ENCODE peak calls at places on chromosomes 12 and 14, in five cellular contexts. One of them, this sample, is unnamed.

GRCh38 chr14:76500011-76500410 is 124.1 kb downstream of the ESRRB start:
- DNase-seq in astrocyte: peak; percentile 44
- DNase-seq in endothelial cell of umbilical vein: no peak
- DNase-seq in psoas muscle: no peak
- DNase-seq in adrenal gland: no peak
- DNase-seq in this sample: peak; percentile 36

GRCh38 chr12:101759396-101760047 is 20.3 kb upstream of the SYCP3 start:
- DNase-seq in adrenal gland: no peak
- DNase-seq in astrocyte: peak; percentile 14
- DNase-seq in endothelial cell of umbilical vein: peak; percentile 33
- DNase-seq in psoas muscle: no peak
- DNase-seq in this sample: no peak

GRCh38 chr12:112551681-112552080 is 132.9 kb downstream of the PTPN11 start:
- DNase-seq in endothelial cell of umbilical vein: no peak
- DNase-seq in psoas muscle: no peak
- DNase-seq in astrocyte: no peak
- DNase-seq in adrenal gland: no peak
- DNase-seq in this sample: no peak

GRCh38 chr12:43675048-43675904 is 83.3 kb downstream of the PUS7L start:
- DNase-seq in astrocyte: no peak
- DNase-seq in psoas muscle: no peak
- DNase-seq in adrenal gland: no peak
- DNase-seq in endothelial cell of umbilical vein: no peak
- DNase-seq in this sample: peak; percentile 27

GRCh38 chr12:51321882-51322281 is 2.1 kb downstream of the BIN2 start:
- DNase-seq in adrenal gland: no peak
- DNase-seq in psoas muscle: no peak
- DNase-seq in endothelial cell of umbilical vein: no peak
- DNase-seq in astrocyte: no peak
- DNase-seq in this sample: no peak

GRCh38 chr12:22658214-22658613 is 33.2 kb downstream of the ETNK1 start:
- DNase-seq in psoas muscle: no peak
- DNase-seq in endothelial cell of umbilical vein: peak; percentile 64
- DNase-seq in adrenal gland: no peak
- DNase-seq in astrocyte: peak; percentile 94
- DNase-seq in this sample: peak; percentile 95

GRCh38 chr14:55477680-55478079 is 37.3 kb upstream of the TBPL2 start:
- DNase-seq in psoas muscle: no peak
- DNase-seq in astrocyte: no peak
- DNase-seq in endothelial cell of umbilical vein: no peak
- DNase-seq in adrenal gland: no peak
- DNase-seq in this sample: no peak

GRCh38 chr12:43835656-43836454 is at the start of gene TMEM117:
- DNase-seq in astrocyte: peak; percentile 38
- DNase-seq in adrenal gland: peak; percentile 72
- DNase-seq in psoas muscle: peak; percentile 81
- DNase-seq in endothelial cell of umbilical vein: peak; percentile 61
- DNase-seq in this sample: no peak

GRCh38 chr12:55842681-55843429 is at the start of gene MMP19:
- DNase-seq in endothelial cell of umbilical vein: no peak
- DNase-seq in adrenal gland: no peak
- DNase-seq in psoas muscle: no peak
- DNase-seq in astrocyte: peak; percentile 70
- DNase-seq in this sample: peak; percentile 44

GRCh38 chr14:60310086-60310684 is 61.2 kb downstream of the PPM1A start:
- DNase-seq in astrocyte: no peak
- DNase-seq in psoas muscle: no peak
- DNase-seq in endothelial cell of umbilical vein: no peak
- DNase-seq in adrenal gland: no peak
- DNase-seq in this sample: peak; percentile 3

GRCh38 chr14:76828339-76829015 is 2.3 kb downstream of the LRRC74A start:
- DNase-seq in adrenal gland: no peak
- DNase-seq in psoas muscle: no peak
- DNase-seq in endothelial cell of umbilical vein: no peak
- DNase-seq in astrocyte: no peak
- DNase-seq in this sample: no peak

GRCh38 chr14:89171168-89171567 is 245.9 kb downstream of the FOXN3 start:
- DNase-seq in psoas muscle: no peak
- DNase-seq in adrenal gland: no peak
- DNase-seq in astrocyte: peak; percentile 38
- DNase-seq in endothelial cell of umbilical vein: no peak
- DNase-seq in this sample: no peak

GRCh38 chr14:52272375-52272774 is 4.9 kb downstream of the PTGDR start:
- DNase-seq in adrenal gland: no peak
- DNase-seq in psoas muscle: no peak
- DNase-seq in endothelial cell of umbilical vein: no peak
- DNase-seq in astrocyte: no peak
- DNase-seq in this sample: no peak

GRCh38 chr14:95098984-95099599 is 58.2 kb downstream of the DICER1 start:
- DNase-seq in astrocyte: peak; percentile 31
- DNase-seq in psoas muscle: peak; percentile 72
- DNase-seq in endothelial cell of umbilical vein: peak; percentile 25
- DNase-seq in adrenal gland: peak; percentile 54
- DNase-seq in this sample: peak; percentile 46

GRCh38 chr12:24881227-24881626 is 67.7 kb downstream of the BCAT1 start:
- DNase-seq in psoas muscle: no peak
- DNase-seq in astrocyte: peak; percentile 78
- DNase-seq in adrenal gland: no peak
- DNase-seq in endothelial cell of umbilical vein: no peak
- DNase-seq in this sample: no peak

GRCh38 chr12:121005346-121005815 is 10.9 kb downstream of the C12orf43 start:
- DNase-seq in adrenal gland: peak; percentile 27
- DNase-seq in psoas muscle: no peak
- DNase-seq in astrocyte: no peak
- DNase-seq in endothelial cell of umbilical vein: peak; percentile 61
- DNase-seq in this sample: peak; percentile 33

GRCh38 chr12:122537021-122537420 is 10.0 kb downstream of the KNTC1 start:
- DNase-seq in endothelial cell of umbilical vein: no peak
- DNase-seq in astrocyte: peak; percentile 16
- DNase-seq in adrenal gland: no peak
- DNase-seq in psoas muscle: no peak
- DNase-seq in this sample: no peak

GRCh38 chr14:77158175-77158908 is 16.8 kb upstream of the ZDHHC22 start:
- DNase-seq in psoas muscle: peak; percentile 53
- DNase-seq in endothelial cell of umbilical vein: peak; percentile 20
- DNase-seq in adrenal gland: peak; percentile 74
- DNase-seq in astrocyte: peak; percentile 66
- DNase-seq in this sample: peak; percentile 41

GRCh38 chr14:100586153-100586519 is 1.1 kb downstream of the BEGAIN start:
- DNase-seq in adrenal gland: peak; percentile 9
- DNase-seq in astrocyte: no peak
- DNase-seq in endothelial cell of umbilical vein: no peak
- DNase-seq in psoas muscle: no peak
- DNase-seq in this sample: no peak

GRCh38 chr14:100679707-100680438 is 46.8 kb upstream of the DLK1 start:
- DNase-seq in psoas muscle: peak; percentile 59
- DNase-seq in adrenal gland: peak; percentile 61
- DNase-seq in astrocyte: peak; percentile 86
- DNase-seq in endothelial cell of umbilical vein: no peak
- DNase-seq in this sample: no peak

GRCh38 chr12:52925717-52926595 is 21.1 kb upstream of the KRT8 start:
- DNase-seq in psoas muscle: no peak
- DNase-seq in astrocyte: no peak
- DNase-seq in endothelial cell of umbilical vein: no peak
- DNase-seq in adrenal gland: no peak
- DNase-seq in this sample: peak; percentile 72

GRCh38 chr14:51188566-51189185 is 51.4 kb upstream of the TMX1 start:
- DNase-seq in psoas muscle: no peak
- DNase-seq in adrenal gland: no peak
- DNase-seq in astrocyte: peak; percentile 47
- DNase-seq in endothelial cell of umbilical vein: no peak
- DNase-seq in this sample: no peak

GRCh38 chr12:119444462-119445044 is 110.0 kb downstream of the CCDC60 start:
- DNase-seq in psoas muscle: peak; percentile 21
- DNase-seq in endothelial cell of umbilical vein: peak; percentile 28
- DNase-seq in astrocyte: peak; percentile 2
- DNase-seq in adrenal gland: peak; percentile 22
- DNase-seq in this sample: no peak

GRCh38 chr12:125247477-125247876 is 182.2 kb downstream of the AACS start:
- DNase-seq in endothelial cell of umbilical vein: no peak
- DNase-seq in adrenal gland: no peak
- DNase-seq in psoas muscle: no peak
- DNase-seq in astrocyte: no peak
- DNase-seq in this sample: no peak

GRCh38 chr12:119988788-119989618 is at the start of gene BICDL1:
- DNase-seq in adrenal gland: peak; percentile 79
- DNase-seq in psoas muscle: peak; percentile 48
- DNase-seq in astrocyte: peak; percentile 11
- DNase-seq in endothelial cell of umbilical vein: peak; percentile 25
- DNase-seq in this sample: peak; percentile 95

GRCh38 chr12:9813821-9814798 is 13.2 kb upstream of the KLRF1 start:
- DNase-seq in adrenal gland: peak; percentile 69
- DNase-seq in psoas muscle: peak; percentile 74
- DNase-seq in endothelial cell of umbilical vein: peak; percentile 74
- DNase-seq in astrocyte: no peak
- DNase-seq in this sample: no peak

GRCh38 chr14:64968167-64968566 is 4.0 kb downstream of the RAB15 start:
- DNase-seq in astrocyte: no peak
- DNase-seq in psoas muscle: no peak
- DNase-seq in adrenal gland: no peak
- DNase-seq in endothelial cell of umbilical vein: no peak
- DNase-seq in this sample: no peak

GRCh38 chr14:49999826-50000214 is 106.9 kb downstream of the ARF6 start:
- DNase-seq in endothelial cell of umbilical vein: no peak
- DNase-seq in psoas muscle: no peak
- DNase-seq in adrenal gland: no peak
- DNase-seq in astrocyte: no peak
- DNase-seq in this sample: no peak

GRCh38 chr14:57299511-57299910 is 30.7 kb downstream of the AP5M1 start:
- DNase-seq in adrenal gland: no peak
- DNase-seq in endothelial cell of umbilical vein: no peak
- DNase-seq in astrocyte: no peak
- DNase-seq in psoas muscle: no peak
- DNase-seq in this sample: no peak

GRCh38 chr12:24415934-24416333 is 466.5 kb upstream of the SOX5 start:
- DNase-seq in psoas muscle: no peak
- DNase-seq in astrocyte: no peak
- DNase-seq in adrenal gland: no peak
- DNase-seq in endothelial cell of umbilical vein: no peak
- DNase-seq in this sample: no peak

GRCh38 chr12:62787023-62787422 is 147.9 kb downstream of the PPM1H start:
- DNase-seq in endothelial cell of umbilical vein: no peak
- DNase-seq in adrenal gland: no peak
- DNase-seq in psoas muscle: no peak
- DNase-seq in astrocyte: no peak
- DNase-seq in this sample: no peak

GRCh38 chr12:102061096-102061555 is 665 bp downstream of the WASHC3 start:
- DNase-seq in astrocyte: peak; percentile 4
- DNase-seq in adrenal gland: no peak
- DNase-seq in endothelial cell of umbilical vein: peak; percentile 44
- DNase-seq in psoas muscle: no peak
- DNase-seq in this sample: peak; percentile 6

GRCh38 chr14:101636081-101636560 is 74.8 kb downstream of the DIO3 start:
- DNase-seq in endothelial cell of umbilical vein: no peak
- DNase-seq in astrocyte: peak; percentile 3
- DNase-seq in psoas muscle: no peak
- DNase-seq in adrenal gland: no peak
- DNase-seq in this sample: no peak

GRCh38 chr14:64289571-64289970 is 4.6 kb downstream of the ESR2 start:
- DNase-seq in endothelial cell of umbilical vein: no peak
- DNase-seq in astrocyte: no peak
- DNase-seq in psoas muscle: no peak
- DNase-seq in adrenal gland: peak; percentile 44
- DNase-seq in this sample: no peak

GRCh38 chr12:101713059-101713682 is 15.7 kb downstream of the CHPT1 start:
- DNase-seq in endothelial cell of umbilical vein: no peak
- DNase-seq in astrocyte: no peak
- DNase-seq in psoas muscle: no peak
- DNase-seq in adrenal gland: peak; percentile 69
- DNase-seq in this sample: no peak

GRCh38 chr12:6921996-6922935 is 5.5 kb upstream of the ATN1 start:
- DNase-seq in adrenal gland: no peak
- DNase-seq in psoas muscle: no peak
- DNase-seq in endothelial cell of umbilical vein: no peak
- DNase-seq in astrocyte: no peak
- DNase-seq in this sample: peak; percentile 20

GRCh38 chr12:6916426-6917200 is 2.2 kb downstream of the ENO2 start:
- DNase-seq in astrocyte: no peak
- DNase-seq in psoas muscle: no peak
- DNase-seq in adrenal gland: no peak
- DNase-seq in endothelial cell of umbilical vein: no peak
- DNase-seq in this sample: no peak

GRCh38 chr12:6921539-6921938 is 6.2 kb upstream of the ATN1 start:
- DNase-seq in adrenal gland: no peak
- DNase-seq in endothelial cell of umbilical vein: no peak
- DNase-seq in psoas muscle: no peak
- DNase-seq in astrocyte: no peak
- DNase-seq in this sample: no peak

GRCh38 chr12:6917491-6918231 is 3.3 kb downstream of the ENO2 start:
- DNase-seq in adrenal gland: no peak
- DNase-seq in endothelial cell of umbilical vein: no peak
- DNase-seq in psoas muscle: no peak
- DNase-seq in astrocyte: peak; percentile 57
- DNase-seq in this sample: peak; percentile 21

DNA sequence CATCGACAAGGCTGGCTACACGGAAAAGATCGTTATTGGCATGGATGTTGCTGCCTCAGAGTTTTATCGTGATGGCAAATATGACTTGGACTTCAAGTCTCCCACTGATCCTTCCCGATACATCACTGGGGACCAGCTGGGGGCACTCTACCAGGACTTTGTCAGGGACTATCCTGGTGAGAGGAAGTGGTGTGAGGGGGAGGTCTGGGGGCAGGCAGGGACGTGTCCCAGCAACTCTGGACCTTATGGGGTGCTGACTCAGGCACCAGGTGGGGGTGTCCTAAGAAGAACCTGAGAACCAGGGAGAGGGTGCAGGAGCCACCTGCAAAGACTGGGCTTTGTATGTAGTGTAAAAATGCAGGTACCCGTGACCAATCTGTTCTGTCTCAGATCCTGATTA is 5.2 kb downstream of the ENO2 start:
- DNase-seq in adrenal gland: no peak
- DNase-seq in endothelial cell of umbilical vein: no peak
- DNase-seq in psoas muscle: no peak
- DNase-seq in astrocyte: no peak
- DNase-seq in this sample: peak; percentile 78
- H3K4me1 ChIP-seq in adrenal gland: peaks cover 16% of the 10 kb centered on the region
- H3K4me1 ChIP-seq in endothelial cell of umbilical vein: peaks cover 10% of the 10 kb centered on the region
- H3K4me1 ChIP-seq in psoas muscle: peaks cover 8% of the 10 kb centered on the region
- H3K4me1 ChIP-seq in astrocyte: peaks cover 24% of the 10 kb centered on the region
- H3K4me1 ChIP-seq in this sample: peaks cover 20% of the 10 kb centered on the region

GRCh38 chr14:74573421-74574091 is 38.5 kb downstream of the LTBP2 start:
- DNase-seq in adrenal gland: no peak
- DNase-seq in endothelial cell of umbilical vein: peak; percentile 20
- DNase-seq in psoas muscle: no peak
- DNase-seq in astrocyte: peak; percentile 79
- DNase-seq in this sample: peak; percentile 34
- TF ChIP-seq CTCF in adrenal gland: no peak
- TF ChIP-seq CTCF in endothelial cell of umbilical vein: no peak
- TF ChIP-seq CTCF in psoas muscle: no peak
- TF ChIP-seq CTCF in astrocyte: no peak
- TF ChIP-seq CTCF in this sample: peak; percentile 47

GRCh38 chr14:104587641-104588040 is 8.1 kb downstream of the C14orf180 start:
- DNase-seq in psoas muscle: no peak
- DNase-seq in astrocyte: no peak
- DNase-seq in adrenal gland: no peak
- DNase-seq in endothelial cell of umbilical vein: no peak
- DNase-seq in this sample: no peak
- H3K27me3 ChIP-seq in psoas muscle: no peaks in the 10 kb centered on the region
- H3K27me3 ChIP-seq in astrocyte: no peaks in the 10 kb centered on the region
- H3K27me3 ChIP-seq in adrenal gland: no peaks in the 10 kb centered on the region
- H3K27me3 ChIP-seq in endothelial cell of umbilical vein: no peaks in the 10 kb centered on the region
- H3K27me3 ChIP-seq in this sample: no peaks in the 10 kb centered on the region

GRCh38 chr12:2268478-2269286 is 215.9 kb downstream of the CACNA1C start:
- DNase-seq in astrocyte: peak; percentile 95
- DNase-seq in adrenal gland: no peak
- DNase-seq in psoas muscle: no peak
- DNase-seq in endothelial cell of umbilical vein: no peak
- DNase-seq in this sample: peak; percentile 66
- H3K4me1 ChIP-seq in astrocyte: peaks cover 57% of the 10 kb centered on the region
- H3K4me1 ChIP-seq in adrenal gland: no peaks in the 10 kb centered on the region
- H3K4me1 ChIP-seq in psoas muscle: no peaks in the 10 kb centered on the region
- H3K4me1 ChIP-seq in endothelial cell of umbilical vein: no peaks in the 10 kb centered on the region
- H3K4me1 ChIP-seq in this sample: no peaks in the 10 kb centered on the region

This sample was measured in foreskin keratinocyte.